ENCODE peak calls at places on chromosomes 3 and 15, in nine cellular contexts. X is GM06990, C is GM10248, A is IMR-90, H is left ventricle myocardium inferior, N is neural progenitor cell, R is fibroblast of the aortic adventitia, B is HepG2, I is cardiac muscle cell. T is an unnamed sample.

GRCh38 chr3:159733194-159733860 is 255.3 kb upstream of the IL12A start:
- DNase-seq in C (no peak), N (peak), H (no peak), B (no peak), R (peak), X (no peak), A (peak), I (no peak), T (no peak)

GRCh38 chr3:127689266-127689860 is 16.6 kb downstream of the ABTB1 start:
- DNase-seq in H (peak), X (no peak), A (no peak), B (no peak), C (no peak), N (no peak), I (no peak), R (no peak), T (peak)

GRCh38 chr3:49689046-49689886 is at the start of the genes MST1 and RNF123:
- DNase-seq in C (peak), I (peak), B (peak), X (peak), N (peak), H (peak), R (peak), A (peak), T (peak)

GRCh38 chr3:172461530-172462138 is 13.4 kb upstream of the GHSR start:
- DNase-seq in I (peak), N (peak), H (no peak), B (peak), R (peak), A (peak), X (no peak), C (peak), T (no peak)

GRCh38 chr15:35019401-35020327 is 31.6 kb upstream of the ZNF770 start:
- DNase-seq in A (peak), I (no peak), N (no peak), C (no peak), B (no peak), H (no peak), R (peak), X (peak), T (no peak)

GRCh38 chr15:56325186-56325585 is 40.0 kb upstream of the TEX9 start:
- DNase-seq in I (no peak), B (no peak), A (peak), H (no peak), R (peak), C (no peak), N (no peak), X (no peak), T (no peak)

GRCh38 chr3:149414557-149415231 is 37.2 kb upstream of the TM4SF1 start:
- DNase-seq in I (no peak), X (no peak), R (peak), H (no peak), A (no peak), B (peak), N (no peak), C (no peak), T (no peak)

GRCh38 chr15:51224428-51224827 is 114.0 kb downstream of the CYP19A1 start:
- DNase-seq in B (no peak), X (no peak), I (no peak), N (no peak), C (no peak), R (peak), H (no peak), A (peak), T (no peak)

GRCh38 chr3:193605876-193606275 is 12.9 kb downstream of the OPA1 start:
- DNase-seq in I (peak), N (peak), B (peak), H (no peak), R (peak), C (peak), X (no peak), A (peak), T (no peak)

GRCh38 chr3:66397745-66398144 is 103.1 kb downstream of the LRIG1 start:
- DNase-seq in N (no peak), I (no peak), H (no peak), A (peak), B (no peak), X (no peak), C (no peak), R (peak), T (peak)

GRCh38 chr3:187696036-187696435 is 6.3 kb downstream of the RTP2 start:
- DNase-seq in B (no peak), R (no peak), A (no peak), C (no peak), I (no peak), H (no peak), N (no peak), X (no peak), T (no peak)

GRCh38 chr3:197953881-197954280 is 3.9 kb downstream of the RPL35A start:
- DNase-seq in H (no peak), N (no peak), R (peak), I (peak), C (no peak), B (no peak), A (peak), X (no peak), T (no peak)

DNA sequence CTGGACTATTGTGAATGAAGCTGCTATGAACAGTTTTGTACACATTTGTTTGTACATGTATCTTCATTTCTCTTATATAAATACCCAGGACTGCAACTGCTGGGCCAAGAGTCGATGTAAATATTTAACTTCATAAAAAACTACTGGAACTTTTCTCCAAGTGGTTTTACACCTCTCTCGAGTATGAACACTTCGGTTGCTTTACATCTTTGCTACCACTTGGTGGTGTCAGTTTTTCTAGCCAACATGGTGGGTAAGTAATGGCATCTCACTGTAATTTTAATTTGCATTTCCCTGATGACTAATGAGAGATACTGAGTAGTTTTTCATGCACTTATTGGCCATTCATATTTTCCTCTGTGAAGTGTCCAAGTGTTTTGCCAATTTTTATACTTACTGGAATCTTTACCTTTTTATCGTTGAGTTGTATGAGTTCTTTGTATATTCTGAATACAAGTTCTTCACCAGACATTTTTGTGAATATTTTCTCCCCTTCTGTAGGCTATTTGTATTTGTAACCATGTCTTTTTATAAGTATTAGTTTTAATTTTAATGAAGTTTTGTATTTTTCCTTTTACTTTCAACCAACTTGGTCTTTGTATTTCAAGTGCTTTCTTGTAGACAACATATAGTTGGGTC is 44.4 kb downstream of the PCOLCE2 start:
- DNase-seq in N (peak), R (peak), A (peak), X (no peak), B (peak), H (no peak), C (peak), I (peak), T (no peak)
- TF ChIP-seq CTCF in N (peak), R (peak), A (peak), X (peak), B (peak), H (peak), C (peak), I (peak), T (peak)

GRCh38 chr3:99928758-99929408 is 111.2 kb downstream of the CMSS1 start:
- DNase-seq in A (no peak), I (no peak), X (no peak), B (no peak), C (no peak), H (no peak), R (no peak), N (no peak), T (no peak)
- TF ChIP-seq CTCF in A (no peak), I (no peak), X (no peak), B (no peak), C (no peak), H (peak), R (peak), N (peak), T (no peak)

GRCh38 chr3:96086018-96086417 is 728.4 kb upstream of the EPHA6 start:
- DNase-seq in H (no peak), A (no peak), N (no peak), B (no peak), X (no peak), R (no peak), C (no peak), I (no peak), T (no peak)
- TF ChIP-seq CTCF in H (no peak), A (no peak), N (no peak), B (no peak), X (no peak), R (no peak), C (no peak), I (no peak), T (no peak)

DNA sequence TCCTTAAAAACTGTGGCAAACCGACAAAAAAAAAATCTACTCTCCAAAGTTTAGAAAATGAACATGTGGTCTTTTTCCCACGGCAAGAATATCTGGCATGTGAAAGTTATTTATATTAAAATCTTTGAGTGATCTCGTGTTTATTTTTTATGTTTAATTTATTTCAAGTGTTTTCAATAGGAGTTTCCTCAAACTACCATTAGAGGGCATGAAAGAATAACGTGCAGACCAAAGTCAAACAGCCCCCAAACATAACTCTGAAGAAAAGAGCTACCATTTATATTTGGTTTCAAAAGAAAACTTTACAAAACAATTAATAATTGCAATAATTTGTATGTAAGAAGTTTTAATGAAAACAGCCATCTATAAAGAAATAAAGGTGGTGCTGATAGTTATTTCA is 286.3 kb downstream of the ZIC4 start:
- DNase-seq in X (no peak), I (peak), N (no peak), A (peak), B (peak), R (peak), H (no peak), C (no peak), T (no peak)
- TF ChIP-seq CTCF in X (peak), I (peak), N (peak), A (peak), B (peak), R (peak), H (peak), C (peak), T (no peak)

DNA sequence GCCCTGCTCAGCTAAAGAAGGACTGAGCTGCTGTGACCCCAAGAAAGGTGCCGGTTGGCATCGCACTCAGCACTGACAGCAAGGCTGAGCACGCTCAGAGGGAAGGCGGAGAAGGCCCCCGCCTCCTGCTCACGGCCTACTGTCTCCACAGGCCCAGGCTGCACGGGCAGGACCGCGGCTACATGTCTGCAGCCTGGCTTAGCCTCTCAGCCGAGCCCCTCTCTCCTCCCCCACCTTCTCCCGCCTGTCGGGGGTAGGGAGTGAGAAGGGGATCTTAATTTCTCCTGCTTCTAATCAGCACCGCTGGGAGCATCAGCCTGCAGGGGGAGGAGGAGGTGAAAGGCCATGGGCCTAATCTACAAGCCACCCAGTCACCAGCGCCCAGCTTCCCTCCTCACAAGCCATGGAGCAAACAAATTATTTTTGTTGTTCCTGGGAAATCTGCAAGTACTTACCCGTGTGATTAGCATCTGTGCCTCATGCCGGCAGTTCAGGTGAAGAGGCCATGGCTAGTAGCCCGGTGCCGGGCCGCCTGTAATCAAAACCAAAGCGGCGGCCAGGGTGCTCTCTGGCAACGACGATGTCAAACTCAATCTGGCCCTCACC is 68.1 kb downstream of the EPHB3 start:
- DNase-seq in N (peak), B (no peak), H (no peak), C (no peak), I (peak), A (no peak), R (no peak), X (no peak), T (no peak)
- TF ChIP-seq CTCF in N (peak), B (no peak), H (no peak), C (no peak), I (no peak), A (no peak), R (no peak), X (no peak), T (no peak)

DNA sequence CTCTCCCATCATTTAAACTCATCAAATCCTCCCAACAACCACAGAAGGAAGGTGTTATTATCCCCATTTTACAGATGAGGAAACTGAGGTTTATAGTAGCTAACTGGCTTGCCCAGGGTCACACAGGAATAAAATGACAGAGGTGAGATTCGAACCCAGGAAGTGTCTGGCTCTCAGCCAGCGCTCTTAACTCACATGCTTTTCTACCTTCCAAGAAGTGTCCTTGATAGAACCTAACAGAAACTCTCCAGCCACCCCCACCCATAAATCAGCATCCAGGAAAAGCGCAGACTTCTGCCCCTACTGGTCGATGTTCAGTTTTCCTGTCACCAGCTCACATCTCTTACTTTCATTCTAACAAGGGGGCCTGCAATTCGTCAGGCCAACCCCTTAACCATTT is 51.7 kb downstream of the SPATA12 start:
- DNase-seq in C (peak), X (no peak), I (peak), R (peak), B (peak), N (peak), A (no peak), H (no peak), T (no peak)
- TF ChIP-seq CTCF in C (peak), X (peak), I (peak), R (peak), B (peak), N (peak), A (no peak), H (no peak), T (peak)